ENCODE peak calls at places on chromosomes 3 and 15, in four cellular contexts. One of them, this sample, is unnamed. For H3K27me3, the result is how much of the 10 kb centered on the place peaks cover.

GRCh38 chr3:31793040-31793439 is 188.0 kb downstream of the OSBPL10 start:
- DNase-seq in RWPE2: no peak
- DNase-seq in breast epithelium: no peak
- DNase-seq in psoas muscle: no peak
- DNase-seq in this sample: no peak

GRCh38 chr3:155079795-155080546 is at the start of gene MME:
- DNase-seq in psoas muscle: peak
- DNase-seq in breast epithelium: no peak
- DNase-seq in RWPE2: peak
- DNase-seq in this sample: no peak

GRCh38 chr15:28896944-28897343 is 11.2 kb downstream of the APBA2 start:
- DNase-seq in psoas muscle: no peak
- DNase-seq in breast epithelium: no peak
- DNase-seq in RWPE2: no peak
- DNase-seq in this sample: no peak

GRCh38 chr3:46981932-46982471 is 2.5 kb downstream of the NBEAL2 start:
- DNase-seq in RWPE2: no peak
- DNase-seq in psoas muscle: peak
- DNase-seq in breast epithelium: peak
- DNase-seq in this sample: no peak

GRCh38 chr15:94395626-94396025 is 164.3 kb downstream of the MCTP2 start:
- DNase-seq in breast epithelium: no peak
- DNase-seq in psoas muscle: no peak
- DNase-seq in RWPE2: no peak
- DNase-seq in this sample: no peak

GRCh38 chr3:104907507-104907906 is 459.2 kb upstream of the ALCAM start:
- DNase-seq in breast epithelium: no peak
- DNase-seq in RWPE2: no peak
- DNase-seq in psoas muscle: no peak
- DNase-seq in this sample: no peak

GRCh38 chr15:64070106-64070505 is 23.5 kb downstream of the CIAO2A start:
- DNase-seq in psoas muscle: no peak
- DNase-seq in RWPE2: no peak
- DNase-seq in breast epithelium: no peak
- DNase-seq in this sample: no peak

GRCh38 chr3:123169492-123169929 is 32.2 kb upstream of the SEC22A start:
- DNase-seq in breast epithelium: no peak
- DNase-seq in RWPE2: no peak
- DNase-seq in psoas muscle: no peak
- DNase-seq in this sample: no peak

GRCh38 chr3:37309945-37310665 is 135.7 kb upstream of the LRRFIP2 start:
- DNase-seq in breast epithelium: no peak
- DNase-seq in RWPE2: no peak
- DNase-seq in psoas muscle: no peak
- DNase-seq in this sample: no peak

GRCh38 chr3:31777092-31777491 is 204.0 kb downstream of the OSBPL10 start:
- DNase-seq in psoas muscle: no peak
- DNase-seq in RWPE2: no peak
- DNase-seq in breast epithelium: no peak
- DNase-seq in this sample: no peak

GRCh38 chr3:60365360-60365759 is 885.9 kb downstream of the FHIT start:
- DNase-seq in RWPE2: no peak
- DNase-seq in breast epithelium: no peak
- DNase-seq in psoas muscle: no peak
- DNase-seq in this sample: no peak

GRCh38 chr15:69751575-69751974 is 299.0 kb downstream of the RPLP1 start:
- DNase-seq in RWPE2: no peak
- DNase-seq in psoas muscle: no peak
- DNase-seq in breast epithelium: no peak
- DNase-seq in this sample: no peak

GRCh38 chr15:69753867-69754266 is 301.2 kb downstream of the RPLP1 start:
- DNase-seq in breast epithelium: no peak
- DNase-seq in RWPE2: no peak
- DNase-seq in psoas muscle: no peak
- DNase-seq in this sample: no peak

GRCh38 chr15:69756440-69756839 is 303.8 kb downstream of the RPLP1 start:
- DNase-seq in breast epithelium: no peak
- DNase-seq in psoas muscle: no peak
- DNase-seq in RWPE2: no peak
- DNase-seq in this sample: no peak

GRCh38 chr15:69755571-69756310 is 303.1 kb downstream of the RPLP1 start:
- DNase-seq in RWPE2: no peak
- DNase-seq in breast epithelium: no peak
- DNase-seq in psoas muscle: no peak
- DNase-seq in this sample: no peak

GRCh38 chr15:69754313-69754712 is 301.7 kb downstream of the RPLP1 start:
- DNase-seq in psoas muscle: no peak
- DNase-seq in breast epithelium: no peak
- DNase-seq in RWPE2: no peak
- DNase-seq in this sample: no peak
- H3K27me3 ChIP-seq in psoas muscle: under half
- H3K27me3 ChIP-seq in breast epithelium: under half
- H3K27me3 ChIP-seq in RWPE2: under half
- H3K27me3 ChIP-seq in this sample: under half

DNA sequence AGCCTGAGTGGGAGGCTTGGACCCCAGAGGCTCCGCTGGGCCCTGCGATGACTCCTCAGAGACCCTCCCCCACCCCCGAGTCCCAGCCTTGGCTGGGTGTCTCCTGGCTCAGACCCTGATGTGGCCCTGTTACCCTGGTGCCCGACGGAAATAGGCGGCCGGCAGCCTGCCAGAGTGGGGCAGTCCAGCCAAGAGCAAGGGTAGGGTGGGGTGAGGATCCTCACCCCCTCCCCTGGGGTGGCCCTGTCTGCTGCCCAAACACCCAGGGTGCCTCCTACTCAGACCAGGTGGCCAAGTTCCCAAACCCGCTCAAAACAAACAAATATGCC is 15.3 kb downstream of the TNK2 start:
- DNase-seq in breast epithelium: no peak
- DNase-seq in RWPE2: no peak
- DNase-seq in psoas muscle: peak
- DNase-seq in this sample: no peak
- H3K27ac ChIP-seq in breast epithelium: peak
- H3K27ac ChIP-seq in RWPE2: peak
- H3K27ac ChIP-seq in psoas muscle: peak
- H3K27ac ChIP-seq in this sample: peak

GRCh38 chr15:73367624-73368300 is 996 bp downstream of the HCN4 start:
- DNase-seq in psoas muscle: no peak
- DNase-seq in breast epithelium: no peak
- DNase-seq in RWPE2: no peak
- DNase-seq in this sample: no peak
- H3K27me3 ChIP-seq in psoas muscle: under half
- H3K27me3 ChIP-seq in breast epithelium: half or more
- H3K27me3 ChIP-seq in RWPE2: half or more
- H3K27me3 ChIP-seq in this sample: under half

DNA sequence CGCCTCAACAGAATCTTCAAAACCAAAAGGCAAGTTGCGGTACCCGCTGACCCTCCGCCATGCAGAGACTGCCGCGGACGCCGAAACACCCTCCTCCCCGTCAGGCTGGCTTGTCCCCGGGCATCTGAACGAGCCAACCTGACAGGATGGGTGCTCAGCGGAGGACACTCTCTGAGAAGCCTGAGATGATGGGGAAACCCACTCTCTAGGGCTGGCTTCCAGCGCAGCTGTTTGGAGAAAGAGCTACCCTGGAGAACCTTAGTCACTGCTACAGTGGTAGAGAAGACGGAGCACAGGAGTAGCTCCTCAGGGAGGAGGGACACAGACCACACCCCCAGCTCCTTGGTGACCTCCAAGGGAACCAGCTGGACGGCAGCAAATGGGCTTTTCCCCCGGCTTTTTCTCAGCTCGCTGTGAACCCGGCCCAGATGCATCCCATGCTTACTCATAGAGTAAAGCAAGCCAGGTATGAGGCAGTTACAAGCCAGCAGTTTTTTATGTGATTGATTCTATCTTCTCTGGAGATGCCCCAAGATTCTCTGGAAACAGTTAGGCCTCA is 38.9 kb downstream of the FAM174B start:
- DNase-seq in breast epithelium: peak
- DNase-seq in psoas muscle: peak
- DNase-seq in RWPE2: peak
- DNase-seq in this sample: no peak
- H3K27ac ChIP-seq in breast epithelium: peak
- H3K27ac ChIP-seq in psoas muscle: peak
- H3K27ac ChIP-seq in RWPE2: no peak
- H3K27ac ChIP-seq in this sample: no peak

GRCh38 chr3:13552855-13553652 is 4.1 kb downstream of the FBLN2 start:
- DNase-seq in RWPE2: no peak
- DNase-seq in breast epithelium: no peak
- DNase-seq in psoas muscle: no peak
- DNase-seq in this sample: no peak

GRCh38 chr3:13549513-13550256 is 760 bp downstream of the FBLN2 start:
- DNase-seq in RWPE2: no peak
- DNase-seq in breast epithelium: no peak
- DNase-seq in psoas muscle: no peak
- DNase-seq in this sample: no peak

GRCh38 chr3:13550257-13550693 is 1.4 kb downstream of the FBLN2 start:
- DNase-seq in RWPE2: no peak
- DNase-seq in breast epithelium: no peak
- DNase-seq in psoas muscle: no peak
- DNase-seq in this sample: no peak

GRCh38 chr3:13548696-13549512 is at the start of gene FBLN2:
- DNase-seq in RWPE2: no peak
- DNase-seq in psoas muscle: peak
- DNase-seq in breast epithelium: no peak
- DNase-seq in this sample: no peak

GRCh38 chr3:13550791-13551360 is 2.0 kb downstream of the FBLN2 start:
- DNase-seq in RWPE2: no peak
- DNase-seq in psoas muscle: no peak
- DNase-seq in breast epithelium: no peak
- DNase-seq in this sample: no peak
- H3K27me3 ChIP-seq in RWPE2: under half
- H3K27me3 ChIP-seq in psoas muscle: under half
- H3K27me3 ChIP-seq in breast epithelium: under half
- H3K27me3 ChIP-seq in this sample: under half

DNA sequence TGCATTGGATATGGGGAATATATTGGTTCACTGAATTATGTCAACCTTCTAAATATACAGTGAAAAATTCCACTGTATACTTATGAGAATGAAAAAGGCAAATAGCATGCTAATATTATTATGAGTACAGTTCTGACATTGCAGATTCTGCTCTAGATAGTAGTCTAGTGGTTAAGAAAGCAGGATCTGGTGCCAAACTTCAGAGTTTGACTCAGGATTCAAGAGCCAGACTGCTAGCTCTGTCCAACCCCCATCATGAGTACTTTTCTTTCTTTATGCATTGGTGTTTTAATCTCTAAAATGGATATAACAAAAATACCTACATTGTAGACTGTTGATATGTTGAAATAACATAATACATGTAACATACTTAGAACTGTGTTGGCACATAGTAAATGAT is 57.3 kb upstream of the PLSCR4 start:
- DNase-seq in psoas muscle: no peak
- DNase-seq in breast epithelium: no peak
- DNase-seq in RWPE2: no peak
- DNase-seq in this sample: no peak
- H3K27ac ChIP-seq in psoas muscle: peak
- H3K27ac ChIP-seq in breast epithelium: no peak
- H3K27ac ChIP-seq in RWPE2: peak
- H3K27ac ChIP-seq in this sample: peak

DNA sequence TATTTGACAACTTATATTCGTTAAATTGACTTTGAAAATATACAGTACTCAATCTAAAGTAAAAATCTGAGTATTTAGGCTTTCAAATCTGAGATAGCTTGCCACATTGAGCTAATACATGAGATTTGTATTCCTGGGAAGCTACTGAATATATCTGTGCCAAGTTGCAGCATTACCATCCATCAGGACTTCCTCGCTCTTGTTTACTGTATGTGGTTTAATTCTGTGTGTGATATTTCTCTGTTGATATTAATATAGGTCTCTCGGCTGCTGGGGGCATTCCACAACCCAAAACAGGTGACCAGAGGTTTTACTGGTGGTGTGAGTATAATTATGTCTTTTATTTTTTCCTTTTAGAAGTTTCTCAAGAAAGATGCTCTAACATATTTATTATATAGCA is 5.8 kb downstream of the IDH3A start:
- DNase-seq in breast epithelium: no peak
- DNase-seq in RWPE2: no peak
- DNase-seq in psoas muscle: no peak
- DNase-seq in this sample: no peak
- H3K27me3 ChIP-seq in breast epithelium: under half
- H3K27me3 ChIP-seq in RWPE2: under half
- H3K27me3 ChIP-seq in psoas muscle: under half
- H3K27me3 ChIP-seq in this sample: under half

GRCh38 chr3:100374521-100374920 is 26.4 kb downstream of the TOMM70 start:
- DNase-seq in RWPE2: no peak
- DNase-seq in breast epithelium: no peak
- DNase-seq in psoas muscle: no peak
- DNase-seq in this sample: no peak
- H3K27ac ChIP-seq in RWPE2: no peak
- H3K27ac ChIP-seq in breast epithelium: no peak
- H3K27ac ChIP-seq in psoas muscle: no peak
- H3K27ac ChIP-seq in this sample: no peak

GRCh38 chr3:158094235-158094916 is 11.8 kb downstream of the SHOX2 start:
- DNase-seq in breast epithelium: no peak
- DNase-seq in psoas muscle: no peak
- DNase-seq in RWPE2: no peak
- DNase-seq in this sample: no peak

GRCh38 chr3:158091526-158091925 is 14.7 kb downstream of the SHOX2 start:
- DNase-seq in breast epithelium: no peak
- DNase-seq in psoas muscle: no peak
- DNase-seq in RWPE2: no peak
- DNase-seq in this sample: no peak

GRCh38 chr3:158095302-158095997 is 10.8 kb downstream of the SHOX2 start:
- DNase-seq in breast epithelium: no peak
- DNase-seq in psoas muscle: no peak
- DNase-seq in RWPE2: no peak
- DNase-seq in this sample: no peak

GRCh38 chr3:158094917-158095301 is 11.3 kb downstream of the SHOX2 start:
- DNase-seq in breast epithelium: no peak
- DNase-seq in RWPE2: no peak
- DNase-seq in psoas muscle: no peak
- DNase-seq in this sample: no peak

GRCh38 chr3:158093526-158093925 is 12.7 kb downstream of the SHOX2 start:
- DNase-seq in RWPE2: no peak
- DNase-seq in psoas muscle: no peak
- DNase-seq in breast epithelium: no peak
- DNase-seq in this sample: no peak
- H3K27me3 ChIP-seq in RWPE2: half or more
- H3K27me3 ChIP-seq in psoas muscle: under half
- H3K27me3 ChIP-seq in breast epithelium: half or more
- H3K27me3 ChIP-seq in this sample: under half

This sample was measured in thoracic aorta.